ENCODE peak calls at places on chromosomes 12 and 14, in eight cellular contexts. R is endodermal cell, U is BJ, S is thoracic aorta, A is HFF-Myc, Z is astrocyte of the spinal cord, V is psoas muscle, C is foreskin fibroblast. O is an unnamed sample.

GRCh38 chr14:90756755-90757345 is 59.4 kb downstream of the TTC7B start:
- DNase-seq in R (peak), U (no peak), S (no peak), A (no peak), Z (no peak), V (peak), C (no peak), O (no peak)

GRCh38 chr12:60257063-60257462 is 661.2 kb downstream of the SLC16A7 start:
- DNase-seq in R (no peak), U (no peak), S (no peak), A (peak), Z (peak), V (no peak), C (peak), O (peak)

GRCh38 chr12:114678028-114678427 is 5.9 kb downstream of the TBX3 start:
- DNase-seq in R (no peak), U (no peak), S (no peak), A (no peak), Z (no peak), V (no peak), C (no peak), O (no peak)

GRCh38 chr12:94149781-94150482 is 1.6 kb downstream of the PLXNC1 start:
- DNase-seq in R (peak), U (no peak), S (no peak), A (no peak), Z (no peak), V (peak), C (no peak), O (no peak)

GRCh38 chr14:100552524-100553125 is 34.6 kb downstream of the BEGAIN start:
- DNase-seq in R (no peak), U (no peak), S (no peak), A (no peak), Z (no peak), V (no peak), C (no peak), O (no peak)

GRCh38 chr14:77376771-77377501 is at the start of the genes SAMD15 and TMED8:
- DNase-seq in R (peak), U (peak), S (peak), A (peak), Z (peak), V (peak), C (peak), O (peak)

GRCh38 chr12:90543393-90543792 is 411.6 kb downstream of the CCER1 start:
- DNase-seq in R (no peak), U (no peak), S (no peak), A (no peak), Z (peak), V (no peak), C (peak), O (no peak)

GRCh38 chr14:74049886-74050495 is 30.8 kb downstream of the BBOF1 start:
- DNase-seq in R (no peak), U (no peak), S (no peak), A (no peak), Z (no peak), V (no peak), C (no peak), O (no peak)

GRCh38 chr14:56733396-56733795 is 76.9 kb downstream of the OTX2 start:
- DNase-seq in R (peak), U (no peak), S (no peak), A (no peak), Z (no peak), V (no peak), C (no peak), O (no peak)

GRCh38 chr12:80936642-80937390 is 918 bp downstream of the LIN7A start:
- DNase-seq in R (peak), U (no peak), S (no peak), A (no peak), Z (peak), V (peak), C (peak), O (no peak)

GRCh38 chr14:58663494-58664111 is 25.8 kb downstream of the DACT1 start:
- DNase-seq in R (peak), U (peak), S (no peak), A (peak), Z (peak), V (no peak), C (peak), O (peak)

GRCh38 chr12:45688188-45688587 is 41.3 kb upstream of the ARID2 start:
- DNase-seq in R (no peak), U (no peak), S (no peak), A (no peak), Z (no peak), V (no peak), C (no peak), O (no peak)

DNA sequence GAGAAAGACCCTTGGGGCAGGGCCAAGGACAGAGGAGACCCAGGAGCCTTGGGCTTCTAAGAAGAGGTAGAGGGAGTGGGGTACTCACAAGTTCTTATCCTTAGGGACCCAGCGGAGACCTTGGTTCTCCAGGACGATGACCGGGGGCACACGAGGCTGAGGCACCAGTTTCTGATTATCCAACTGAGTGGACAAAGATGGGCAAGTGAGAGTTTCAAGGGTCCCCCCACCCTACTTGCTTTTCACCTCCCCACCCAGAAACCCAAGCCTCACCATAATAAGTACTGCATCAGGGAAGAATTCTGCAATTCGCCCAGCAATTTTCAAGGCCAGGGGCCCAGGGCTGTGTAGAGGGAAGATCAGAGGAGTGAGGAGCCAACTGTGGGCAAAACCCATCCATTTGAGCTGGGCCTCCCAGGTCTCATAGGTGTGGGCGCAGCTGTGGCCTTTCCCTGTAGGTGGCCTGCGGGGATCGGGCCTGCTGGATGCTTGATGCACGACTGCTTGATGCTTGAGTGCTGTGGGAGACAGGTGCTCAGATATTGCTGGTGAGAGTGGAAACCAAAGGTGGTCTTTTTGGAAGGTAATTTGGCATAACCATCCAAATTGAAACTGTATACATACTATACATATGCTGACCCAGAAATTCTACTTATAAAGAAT is 2.0 kb downstream of the EMC9 start:
- DNase-seq in R (no peak), U (no peak), S (no peak), A (no peak), Z (no peak), V (no peak), C (no peak), O (no peak)
- H3K4me3 ChIP-seq in R (peak), U (peak), S (no peak), A (peak), Z (peak), V (peak), C (peak), O (peak)

GRCh38 chr12:65827827-65828231 is 3.5 kb downstream of the HMGA2 start:
- DNase-seq in R (peak), U (no peak), S (no peak), A (no peak), Z (no peak), V (no peak), C (no peak), O (no peak)

GRCh38 chr12:65830305-65830704 is 6.0 kb downstream of the HMGA2 start:
- DNase-seq in R (no peak), U (no peak), S (no peak), A (no peak), Z (peak), V (no peak), C (no peak), O (no peak)

GRCh38 chr12:65828711-65829339 is 4.5 kb downstream of the HMGA2 start:
- DNase-seq in R (no peak), U (no peak), S (no peak), A (no peak), Z (no peak), V (no peak), C (no peak), O (no peak)

GRCh38 chr12:65832217-65832616 is 7.9 kb downstream of the HMGA2 start:
- DNase-seq in R (no peak), U (no peak), S (no peak), A (no peak), Z (peak), V (no peak), C (no peak), O (no peak)

DNA sequence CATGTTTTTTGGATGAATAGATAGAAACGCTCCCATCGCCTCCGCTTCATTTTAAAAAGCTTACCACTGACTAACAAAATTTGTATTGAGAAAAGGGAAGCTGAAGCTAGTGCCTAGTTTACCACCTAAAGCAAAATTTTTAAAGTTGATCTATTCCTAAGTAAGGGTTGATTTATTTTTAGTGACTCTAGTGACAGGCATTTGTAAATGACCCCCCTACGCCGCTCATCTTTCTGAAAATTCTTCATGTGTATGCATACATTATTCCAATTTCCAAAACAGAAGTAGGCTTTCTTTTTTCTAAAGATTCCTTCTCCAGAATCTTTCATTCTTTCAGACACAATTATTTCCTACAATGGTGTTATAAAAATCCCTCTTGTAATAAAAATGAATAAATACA is 5.4 kb downstream of the HMGA2 start:
- DNase-seq in R (no peak), U (no peak), S (no peak), A (no peak), Z (no peak), V (no peak), C (no peak), O (no peak)
- H3K4me3 ChIP-seq in R (peak), U (no peak), S (no peak), A (no peak), Z (peak), V (no peak), C (peak), O (no peak)

DNA sequence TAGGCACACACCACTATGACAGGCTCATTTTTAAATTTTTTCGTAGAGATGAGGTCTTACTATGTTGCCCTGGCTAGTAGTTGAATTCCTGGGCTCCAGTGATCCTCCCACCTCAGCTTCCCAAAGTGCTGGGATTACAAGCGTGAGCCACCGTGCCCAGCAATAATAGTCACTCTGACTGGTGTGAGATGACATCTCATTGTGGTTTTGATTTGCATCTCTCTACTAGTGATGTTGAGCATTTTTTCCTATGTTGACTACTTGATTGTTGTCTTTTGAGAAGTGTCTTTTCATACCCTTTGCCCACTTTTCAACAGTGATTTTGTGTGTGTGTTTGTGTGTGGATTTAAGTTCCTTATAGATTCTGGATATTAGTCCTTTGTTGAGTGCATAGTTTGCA is 26.3 kb downstream of the ATP2A2 start:
- DNase-seq in R (peak), U (no peak), S (no peak), A (no peak), Z (no peak), V (no peak), C (no peak), O (no peak)
- H3K4me3 ChIP-seq in R (no peak), U (no peak), S (no peak), A (no peak), Z (no peak), V (no peak), C (no peak), O (no peak)

GRCh38 chr12:76490763-76491162 is 68.8 kb downstream of the OSBPL8 start:
- DNase-seq in R (no peak), U (no peak), S (no peak), A (no peak), Z (no peak), V (no peak), C (no peak), O (no peak)

GRCh38 chr12:76480800-76481199 is 78.8 kb downstream of the OSBPL8 start:
- DNase-seq in R (no peak), U (no peak), S (no peak), A (no peak), Z (no peak), V (no peak), C (no peak), O (no peak)

GRCh38 chr12:76489737-76490136 is 69.8 kb downstream of the OSBPL8 start:
- DNase-seq in R (no peak), U (no peak), S (no peak), A (no peak), Z (peak), V (no peak), C (peak), O (no peak)

GRCh38 chr12:76491292-76491691 is 68.3 kb downstream of the OSBPL8 start:
- DNase-seq in R (no peak), U (no peak), S (no peak), A (no peak), Z (no peak), V (no peak), C (no peak), O (no peak)

DNA sequence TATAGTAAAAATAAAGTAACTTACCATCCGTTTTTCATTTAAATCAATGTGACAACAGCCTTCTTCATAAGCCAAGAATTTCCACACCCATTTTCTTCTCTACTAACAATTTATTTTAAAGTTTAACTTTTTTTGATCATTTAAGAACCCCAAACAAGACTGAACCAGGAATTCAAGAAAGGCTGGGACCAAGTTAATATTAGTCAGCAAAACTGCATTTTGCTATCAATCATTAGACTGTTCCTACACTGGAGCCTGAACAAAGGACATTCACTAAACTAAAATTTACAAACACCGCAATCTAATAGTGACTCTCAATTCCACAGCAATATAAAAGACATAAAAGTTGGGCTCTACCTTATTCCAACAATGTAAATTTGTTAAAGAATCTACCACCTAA is 73.6 kb downstream of the OSBPL8 start:
- DNase-seq in R (no peak), U (no peak), S (no peak), A (no peak), Z (no peak), V (no peak), C (no peak), O (no peak)
- H3K4me3 ChIP-seq in R (no peak), U (no peak), S (no peak), A (no peak), Z (no peak), V (no peak), C (no peak), O (no peak)